ENCODE peak calls at places on chromosomes 2 and 18, in seven cellular contexts. G, W, T, S, V, R and C are unnamed samples.

GRCh38 chr18:40012931-40013609 is 1942.0 kb upstream of the PIK3C3 start:
- DNase-seq in T (no peak), W (no peak), R (peak; percentile 67), G (no peak), V (no peak), S (no peak), C (no peak)

GRCh38 chr2:165594935-165595255 is 125.4 kb downstream of the CSRNP3 start:
- DNase-seq in W (no peak), V (no peak), R (no peak), S (no peak), G (no peak), T (peak; percentile 39), C (no peak)

GRCh38 chr2:189363559-189363958 is 77.7 kb upstream of the WDR75 start:
- DNase-seq in V (no peak), W (no peak), T (no peak), G (no peak), R (peak; percentile 78), S (no peak), C (no peak)

GRCh38 chr18:48776641-48777025 is 174.1 kb downstream of the SMAD7 start:
- DNase-seq in S (no peak), G (no peak), T (no peak), R (no peak), W (no peak), V (no peak), C (no peak)

GRCh38 chr2:186882511-186883071 is 33.6 kb upstream of the ZSWIM2 start:
- DNase-seq in G (no peak), W (no peak), V (no peak), R (no peak), T (no peak), S (no peak), C (no peak)

GRCh38 chr2:143778981-143779380 is 649.8 kb downstream of the ARHGAP15 start:
- DNase-seq in T (no peak), W (no peak), R (peak; percentile 34), V (peak; percentile 3), S (no peak), G (no peak), C (no peak)

GRCh38 chr2:240269886-240270285 is 129.4 kb upstream of the OTOS start:
- DNase-seq in V (no peak), G (no peak), R (no peak), W (no peak), T (no peak), S (no peak), C (no peak)

GRCh38 chr2:167551411-167551810 is 663.1 kb downstream of the XIRP2 start:
- DNase-seq in T (no peak), V (no peak), G (no peak), W (no peak), S (no peak), R (no peak), C (no peak)

GRCh38 chr2:97749611-97750010 is 36.2 kb downstream of the ZAP70 start:
- DNase-seq in R (no peak), T (no peak), W (no peak), V (no peak), S (no peak), G (no peak), C (no peak)

GRCh38 chr18:51531496-51531895 is 334.0 kb upstream of the MEX3C start:
- DNase-seq in V (no peak), G (no peak), S (no peak), W (no peak), T (peak; percentile 36), R (no peak), C (no peak)

GRCh38 chr2:138814123-138814883 is 34.1 kb upstream of the NXPH2 start:
- DNase-seq in T (no peak), S (no peak), R (no peak), G (no peak), V (no peak), W (no peak), C (no peak)

GRCh38 chr2:143125647-143126046 is 3.6 kb upstream of the ARHGAP15 start:
- DNase-seq in G (no peak), W (no peak), S (no peak), T (no peak), R (no peak), V (no peak), C (no peak)

GRCh38 chr2:3289526-3289925 is 88.1 kb downstream of the EIPR1 start:
- DNase-seq in S (no peak), V (no peak), G (no peak), T (no peak), R (no peak), W (no peak), C (no peak)

GRCh38 chr18:6022089-6022444 is 126.7 kb upstream of the TMEM200C start:
- DNase-seq in T (no peak), V (no peak), R (no peak), G (no peak), S (no peak), W (no peak), C (no peak)

GRCh38 chr2:72757177-72757775 is 68.6 kb downstream of the EXOC6B start:
- DNase-seq in S (no peak), V (no peak), W (no peak), R (no peak), T (peak; percentile 68), G (no peak), C (peak; percentile 52)

GRCh38 chr2:35454966-35455638 is 900.5 kb upstream of the CRIM1 start:
- DNase-seq in G (no peak), V (no peak), S (no peak), W (no peak), T (no peak), R (peak; percentile 82), C (no peak)

GRCh38 chr18:31931163-31931885 is 11.6 kb downstream of the TRAPPC8 start:
- DNase-seq in T (no peak), V (no peak), R (no peak), G (no peak), W (no peak), S (no peak), C (no peak)

GRCh38 chr18:36888778-36889177 is 59.9 kb downstream of the KIAA1328 start:
- DNase-seq in R (no peak), V (no peak), G (no peak), S (no peak), T (no peak), W (no peak), C (no peak)

GRCh38 chr2:36812196-36812595 is 115.7 kb downstream of the VIT start:
- DNase-seq in T (peak; percentile 35), V (no peak), R (no peak), S (peak; percentile 20), G (no peak), W (no peak), C (peak; percentile 28)

GRCh38 chr2:217789003-217789735 is 213.6 kb downstream of the TNS1 start:
- DNase-seq in S (peak; percentile 69), R (peak; percentile 62), W (peak; percentile 15), V (peak; percentile 25), T (peak; percentile 91), G (peak; percentile 90), C (peak; percentile 89)

GRCh38 chr2:127355407-127356008 is 32.3 kb downstream of the MAP3K2 start:
- DNase-seq in S (no peak), W (peak; percentile 12), G (no peak), T (no peak), V (no peak), R (no peak), C (no peak)

GRCh38 chr2:223725494-223725893 is 111.9 kb downstream of the AP1S3 start:
- DNase-seq in R (peak; percentile 98), T (peak; percentile 94), W (no peak), S (peak; percentile 69), V (peak; percentile 90), G (peak; percentile 90), C (peak; percentile 86)

GRCh38 chr2:209600257-209601180 is 171.1 kb upstream of the UNC80 start:
- DNase-seq in V (no peak), R (no peak), W (no peak), S (no peak), G (no peak), T (peak; percentile 6), C (no peak)

GRCh38 chr2:134417968-134418557 is 164.2 kb downstream of the MGAT5 start:
- DNase-seq in W (no peak), G (no peak), R (no peak), T (no peak), V (no peak), S (no peak), C (no peak)

GRCh38 chr2:20623741-20624155 is 27.1 kb downstream of the HS1BP3 start:
- DNase-seq in W (no peak), V (no peak), T (peak; percentile 64), R (no peak), S (peak; percentile 19), G (peak; percentile 58), C (no peak)

GRCh38 chr2:12116228-12116750 is 369.9 kb downstream of the LPIN1 start:
- DNase-seq in S (no peak), V (no peak), R (no peak), W (no peak), T (no peak), G (no peak), C (no peak)

GRCh38 chr2:85468704-85469349 is 50.3 kb downstream of the SH2D6 start:
- DNase-seq in W (no peak), G (peak; percentile 58), V (peak; percentile 32), T (peak; percentile 60), S (peak; percentile 67), R (no peak), C (peak; percentile 50)

GRCh38 chr2:101921319-101921960 is 70.3 kb upstream of the IL1R2 start:
- DNase-seq in T (no peak), W (no peak), R (no peak), G (no peak), S (no peak), V (no peak), C (no peak)